ENCODE peak calls at places on chromosome 15, in seven cellular contexts. S, X, H, B, W, F and O are unnamed samples.
A peak's percentile ranks its signal among the peaks of the same experiment; 100 is the strongest.

GRCh38 chr15:41836713-41837454 is 1.8 kb upstream of the PLA2G4B start:
- DNase-seq in F (no peak), W (no peak), S (no peak), B (no peak), X (no peak), H (no peak), O (no peak)

GRCh38 chr15:53752406-53752805 is 7.1 kb downstream of the WDR72 start:
- DNase-seq in F (no peak), S (no peak), X (no peak), W (no peak), B (no peak), H (no peak), O (no peak)

GRCh38 chr15:72227720-72228119 is 3.3 kb downstream of the PKM start:
- DNase-seq in X (no peak), H (no peak), S (peak; percentile 30), B (no peak), W (no peak), F (no peak), O (no peak)

GRCh38 chr15:89444855-89445254 is 51.5 kb downstream of the RHCG start:
- DNase-seq in B (no peak), F (no peak), S (no peak), X (no peak), W (no peak), H (no peak), O (no peak)

GRCh38 chr15:63037996-63038720 is 4.4 kb upstream of the TPM1 start:
- DNase-seq in S (no peak), W (peak; percentile 24), X (no peak), H (no peak), B (no peak), F (no peak), O (no peak)

GRCh38 chr15:87477759-87478687 is 778.5 kb downstream of the NTRK3 start:
- DNase-seq in F (no peak), S (no peak), B (no peak), W (peak; percentile 76), X (peak; percentile 10), H (peak; percentile 87), O (no peak)

GRCh38 chr15:35842631-35843030 is 296.7 kb upstream of the DPH6 start:
- DNase-seq in F (no peak), X (no peak), S (no peak), B (no peak), W (no peak), H (no peak), O (no peak)

GRCh38 chr15:98547741-98548166 is 100.6 kb upstream of the IGF1R start:
- DNase-seq in H (peak; percentile 6), F (peak; percentile 47), B (no peak), S (no peak), X (peak; percentile 36), W (no peak), O (no peak)

GRCh38 chr15:88803241-88803919 is at the start of gene ACAN:
- DNase-seq in W (no peak), S (no peak), X (no peak), B (no peak), F (no peak), H (no peak), O (no peak)

GRCh38 chr15:52082197-52083036 is 30.2 kb downstream of the BCL2L10 start:
- DNase-seq in W (no peak), F (no peak), S (no peak), B (peak; percentile 71), X (no peak), H (peak; percentile 82), O (no peak)